ENCODE peak calls at places on chromosomes 1 and 21, in four cellular contexts. K, C, F and O are unnamed samples.

GRCh38 chr1:58702766-58703165 is 2.9 kb upstream of the MYSM1 start:
- DNase-seq in C (no peak), K (no peak), F (no peak), O (no peak)

GRCh38 chr1:27487927-27488522 is 1.9 kb downstream of the WASF2 start:
- DNase-seq in K (no peak), C (peak), F (no peak), O (no peak)

GRCh38 chr21:16418663-16419062 is 688.9 kb downstream of the USP25 start:
- DNase-seq in K (no peak), F (no peak), C (no peak), O (no peak)

GRCh38 chr1:95196017-95196416 is 38.0 kb upstream of the RWDD3 start:
- DNase-seq in C (no peak), K (no peak), F (no peak), O (no peak)

GRCh38 chr1:157978547-157979403 is 14.7 kb upstream of the KIRREL1 start:
- DNase-seq in C (no peak), F (peak), K (peak), O (no peak)

GRCh38 chr1:29521846-29522580 is 285.7 kb downstream of the PTPRU start:
- DNase-seq in K (no peak), F (peak), C (peak), O (no peak)

GRCh38 chr1:156251527-156251926 is 3.7 kb upstream of the PAQR6 start:
- DNase-seq in K (peak), F (no peak), C (no peak), O (no peak)

GRCh38 chr1:14570514-14570913 is 28.0 kb upstream of the KAZN start:
- DNase-seq in K (no peak), C (no peak), F (no peak), O (no peak)

GRCh38 chr21:34999397-34999941 is 49.6 kb downstream of the RUNX1 start:
- DNase-seq in F (no peak), K (no peak), C (no peak), O (no peak)

GRCh38 chr1:37932759-37933158 is 14.1 kb downstream of the INPP5B start:
- DNase-seq in F (no peak), K (no peak), C (no peak), O (no peak)

GRCh38 chr21:43603230-43603626 is 56.1 kb downstream of the HSF2BP start:
- DNase-seq in K (peak), C (no peak), F (no peak), O (no peak)

GRCh38 chr1:167763525-167764220 is 41.9 kb downstream of the MPZL1 start:
- DNase-seq in F (no peak), K (no peak), C (no peak), O (peak)

GRCh38 chr21:17340081-17340480 is 172.8 kb upstream of the CXADR start:
- DNase-seq in C (no peak), K (no peak), F (no peak), O (no peak)

GRCh38 chr1:58689167-58689566 is 10.7 kb downstream of the MYSM1 start:
- DNase-seq in C (no peak), K (no peak), F (no peak), O (no peak)

GRCh38 chr1:212754193-212754592 is 37.4 kb downstream of the NSL1 start:
- DNase-seq in F (no peak), K (no peak), C (no peak), O (no peak)

GRCh38 chr1:87682565-87682964 is 353.9 kb downstream of the LMO4 start:
- DNase-seq in C (no peak), K (no peak), F (no peak), O (no peak)

GRCh38 chr21:16597768-16598167 is 868.0 kb downstream of the USP25 start:
- DNase-seq in K (no peak), C (no peak), F (no peak), O (no peak)

GRCh38 chr1:18668750-18669404 is 38.2 kb downstream of the PAX7 start:
- DNase-seq in K (no peak), F (no peak), C (no peak), O (no peak)

GRCh38 chr1:7387053-7387861 is 383.8 kb upstream of the VAMP3 start:
- DNase-seq in K (no peak), F (peak), C (peak), O (no peak)

GRCh38 chr1:179077396-179077795 is 4.5 kb upstream of the TOR3A start:
- DNase-seq in K (no peak), C (no peak), F (no peak), O (no peak)

GRCh38 chr21:43315244-43316137 is 111.4 kb downstream of the SIK1 start:
- DNase-seq in F (no peak), C (no peak), K (peak), O (no peak)

GRCh38 chr1:44786138-44786840 is 1.7 kb downstream of the BEST4 start:
- DNase-seq in C (peak), F (peak), K (peak), O (peak)

GRCh38 chr1:112614460-112615065 is 4.4 kb downstream of the ST7L start:
- DNase-seq in K (no peak), F (peak), C (no peak), O (no peak)

GRCh38 chr1:10161541-10162290 is 48.7 kb upstream of the KIF1B start:
- DNase-seq in K (peak), C (peak), F (no peak), O (no peak)

GRCh38 chr1:10155087-10155712 is 55.2 kb upstream of the KIF1B start:
- DNase-seq in C (no peak), K (peak), F (no peak), O (no peak)

GRCh38 chr1:10161121-10161520 is 49.2 kb upstream of the KIF1B start:
- DNase-seq in C (no peak), K (no peak), F (no peak), O (peak)

DNA sequence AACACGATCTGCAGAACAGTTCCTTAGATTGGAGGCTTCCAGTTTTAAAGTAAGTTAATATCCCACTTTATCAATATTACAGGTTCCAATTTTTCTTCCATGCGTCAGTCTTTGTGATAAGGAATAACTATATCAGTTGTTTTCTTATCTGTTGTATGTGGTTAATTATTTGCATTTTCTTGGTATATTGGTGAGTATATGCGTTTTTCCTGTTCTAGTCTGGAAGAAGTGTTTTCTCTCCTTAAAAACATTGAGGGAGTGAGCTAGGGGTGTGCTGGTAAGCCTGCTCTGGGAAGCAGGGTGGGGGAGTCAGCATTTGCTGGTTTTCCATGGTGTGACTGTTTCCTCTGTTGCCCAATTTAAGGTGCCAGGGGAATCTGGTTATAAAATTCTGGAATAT is 50.2 kb upstream of the KIF1B start:
- DNase-seq in F (no peak), C (no peak), K (no peak), O (no peak)
- H3K27ac ChIP-seq in F (peak), C (peak), K (no peak), O (peak)

GRCh38 chr1:162368451-162368850 is 8.2 kb downstream of the SPATA46 start:
- DNase-seq in K (no peak), C (no peak), F (no peak), O (no peak)
- H3K27ac ChIP-seq in K (no peak), C (no peak), F (no peak), O (no peak)

GRCh38 chr1:64686828-64687724 is 57.8 kb upstream of the RAVER2 start:
- DNase-seq in K (no peak), C (no peak), F (no peak), O (no peak)
- H3K27ac ChIP-seq in K (no peak), C (peak), F (no peak), O (no peak)

DNA sequence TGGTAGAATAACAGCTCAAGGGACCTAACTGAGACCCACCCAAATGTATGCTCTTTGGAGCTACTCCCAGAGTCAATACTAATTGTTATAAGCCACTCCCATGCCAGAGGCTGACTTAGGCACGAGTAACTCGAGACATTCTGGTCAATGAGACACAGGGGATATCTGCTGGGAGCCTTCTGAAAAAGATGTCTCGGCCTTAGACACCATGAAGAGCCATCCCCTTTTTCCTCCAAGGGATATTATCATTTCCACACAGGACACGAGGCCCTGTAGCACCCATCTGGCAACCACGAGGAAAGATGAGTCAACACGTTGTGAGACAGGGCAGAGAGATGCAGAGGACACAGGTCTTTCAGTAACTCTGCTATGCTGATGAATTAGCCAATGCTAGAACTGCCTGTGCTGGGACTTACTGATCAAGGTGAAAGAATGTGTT is 30.7 kb downstream of the ITPKB start:
- DNase-seq in C (no peak), F (no peak), K (no peak), O (no peak)
- H3K27ac ChIP-seq in C (peak), F (peak), K (peak), O (peak)